ENCODE peak calls at places on chromosomes 13 and 19, in eight cellular contexts. G is ureter; K is NCI-H2081; A is KBM-7; J is GM12878; Q is HEK293T; O is globus pallidus; E is stimulated activated CD8-positive, alpha-beta memory T cell treated with anti-CD3 and anti-CD28 coated beads, Interleukin-7, amount 100 ng/mL, for 1 hour. Y is an unnamed sample.

GRCh38 chr19:58003153-58003828 is 671 bp upstream of the ZNF606 start:
- DNase-seq in G (no peak), K (no peak), A (no peak), J (no peak), Q (no peak), O (peak), E (no peak), Y (peak)

GRCh38 chr13:39942901-39943273 is 287.4 kb downstream of the COG6 start:
- DNase-seq in G (peak), K (peak), A (peak), J (peak), Q (peak), O (peak), E (peak), Y (peak)

GRCh38 chr19:30178721-30179402 is 193.3 kb upstream of the ZNF536 start:
- DNase-seq in G (no peak), K (no peak), A (no peak), J (no peak), Q (no peak), O (no peak), E (no peak), Y (no peak)

GRCh38 chr19:33905473-33905936 is 108.8 kb downstream of the KCTD15 start:
- DNase-seq in G (no peak), K (no peak), A (no peak), J (no peak), Q (no peak), O (no peak), E (no peak), Y (no peak)

GRCh38 chr13:113551081-113552000 is 33.2 kb upstream of the TFDP1 start:
- DNase-seq in G (peak), K (no peak), A (no peak), J (no peak), Q (no peak), O (no peak), E (no peak), Y (peak)

GRCh38 chr19:31770220-31770619 is 421.0 kb upstream of the TSHZ3 start:
- DNase-seq in G (no peak), K (no peak), A (peak), J (no peak), Q (no peak), O (no peak), E (no peak), Y (no peak)

GRCh38 chr13:80798576-80799133 is 457.7 kb upstream of the SPRY2 start:
- DNase-seq in G (no peak), K (no peak), A (no peak), J (no peak), Q (no peak), O (no peak), E (no peak), Y (no peak)

GRCh38 chr19:48861313-48861712 is 7.1 kb downstream of the PLEKHA4 start:
- DNase-seq in G (no peak), K (no peak), A (no peak), J (no peak), Q (no peak), O (no peak), E (no peak), Y (no peak)

GRCh38 chr13:44749906-44750305 is 173.8 kb upstream of the TSC22D1 start:
- DNase-seq in G (no peak), K (no peak), A (no peak), J (no peak), Q (no peak), O (no peak), E (no peak), Y (no peak)

GRCh38 chr13:65540064-65540635 is 1690.0 kb downstream of the PCDH9 start:
- DNase-seq in G (no peak), K (no peak), A (no peak), J (no peak), Q (no peak), O (no peak), E (no peak), Y (no peak)

GRCh38 chr19:39372047-39372802 is 18.7 kb downstream of the PAF1 start:
- DNase-seq in G (peak), K (no peak), A (no peak), J (no peak), Q (no peak), O (peak), E (no peak), Y (no peak)

GRCh38 chr19:34171539-34171876 is 796 bp upstream of the LSM14A start:
- DNase-seq in G (no peak), K (no peak), A (no peak), J (peak), Q (no peak), O (no peak), E (no peak), Y (no peak)

GRCh38 chr19:9799162-9799561 is 19.7 kb downstream of the FBXL12 start:
- DNase-seq in G (no peak), K (no peak), A (no peak), J (no peak), Q (no peak), O (no peak), E (no peak), Y (no peak)

GRCh38 chr19:53977991-53978731 is 13.3 kb upstream of the CACNG6 start:
- DNase-seq in G (no peak), K (no peak), A (no peak), J (no peak), Q (peak), O (peak), E (no peak), Y (no peak)

GRCh38 chr13:20156711-20157110 is 4.1 kb downstream of the GJA3 start:
- DNase-seq in G (no peak), K (no peak), A (no peak), J (no peak), Q (no peak), O (no peak), E (no peak), Y (no peak)

GRCh38 chr19:8387688-8388611 is 2.2 kb upstream of the RAB11B start:
- DNase-seq in G (no peak), K (peak), A (no peak), J (no peak), Q (no peak), O (no peak), E (no peak), Y (no peak)

GRCh38 chr13:24272452-24273161 is 36.8 kb upstream of the C1QTNF9 start:
- DNase-seq in G (no peak), K (no peak), A (no peak), J (no peak), Q (no peak), O (no peak), E (no peak), Y (no peak)

GRCh38 chr13:66996503-66996902 is 233.6 kb downstream of the PCDH9 start:
- DNase-seq in G (no peak), K (no peak), A (no peak), J (no peak), Q (no peak), O (no peak), E (no peak), Y (no peak)

GRCh38 chr13:84430015-84430414 is 547.7 kb upstream of the SLITRK1 start:
- DNase-seq in G (no peak), K (no peak), A (no peak), J (no peak), Q (no peak), O (no peak), E (no peak), Y (no peak)

GRCh38 chr13:26629260-26629659 is 71.8 kb downstream of the WASF3 start:
- DNase-seq in G (no peak), K (no peak), A (no peak), J (no peak), Q (no peak), O (no peak), E (no peak), Y (no peak)

GRCh38 chr19:51327066-51327985 is 14.6 kb downstream of the VSIG10L start:
- DNase-seq in G (no peak), K (no peak), A (peak), J (no peak), Q (peak), O (no peak), E (peak), Y (no peak)

GRCh38 chr13:105920375-105920774 is 615.1 kb downstream of the EFNB2 start:
- DNase-seq in G (no peak), K (no peak), A (no peak), J (no peak), Q (no peak), O (no peak), E (no peak), Y (no peak)

GRCh38 chr13:54573186-54573585 is 1544.6 kb downstream of the OLFM4 start:
- DNase-seq in G (no peak), K (no peak), A (no peak), J (no peak), Q (no peak), O (no peak), E (no peak), Y (no peak)

GRCh38 chr19:45499196-45500180 is 1.2 kb downstream of the PPM1N start:
- DNase-seq in G (no peak), K (peak), A (peak), J (no peak), Q (peak), O (no peak), E (no peak), Y (peak)

GRCh38 chr19:41426952-41427646 is at the start of gene B3GNT8:
- DNase-seq in G (peak), K (no peak), A (peak), J (no peak), Q (peak), O (no peak), E (no peak), Y (peak)

GRCh38 chr19:54186351-54186750 is 3.0 kb downstream of the MBOAT7 start:
- DNase-seq in G (no peak), K (no peak), A (no peak), J (no peak), Q (no peak), O (no peak), E (no peak), Y (no peak)

GRCh38 chr13:105918842-105919741 is 616.4 kb downstream of the EFNB2 start:
- DNase-seq in G (peak), K (no peak), A (no peak), J (no peak), Q (peak), O (no peak), E (no peak), Y (no peak)

GRCh38 chr13:104487006-104487405 is 1420.8 kb upstream of the SLC10A2 start:
- DNase-seq in G (no peak), K (no peak), A (no peak), J (no peak), Q (no peak), O (no peak), E (no peak), Y (no peak)

GRCh38 chr13:85772379-85772778 is 26.8 kb downstream of the SLITRK6 start:
- DNase-seq in G (no peak), K (no peak), A (no peak), J (no peak), Q (no peak), O (no peak), E (no peak), Y (no peak)

GRCh38 chr19:36150586-36150985 is 1.7 kb downstream of the COX7A1 start:
- DNase-seq in G (no peak), K (no peak), A (no peak), J (no peak), Q (no peak), O (no peak), E (no peak), Y (no peak)

GRCh38 chr13:43979492-43979891 is 99.8 kb downstream of the LACC1 start:
- DNase-seq in G (no peak), K (no peak), A (no peak), J (no peak), Q (no peak), O (no peak), E (no peak), Y (no peak)

GRCh38 chr13:92974905-92975429 is 251.6 kb upstream of the GPC6 start:
- DNase-seq in G (no peak), K (no peak), A (no peak), J (no peak), Q (no peak), O (no peak), E (no peak), Y (no peak)

GRCh38 chr19:2461751-2462634 is 5.2 kb upstream of the LMNB2 start:
- DNase-seq in G (no peak), K (peak), A (no peak), J (no peak), Q (peak), O (no peak), E (peak), Y (no peak)

GRCh38 chr13:113976711-113977684 is 3.1 kb upstream of the C13orf46 start:
- DNase-seq in G (no peak), K (no peak), A (no peak), J (no peak), Q (no peak), O (no peak), E (no peak), Y (no peak)

GRCh38 chr13:51928231-51928630 is 66.5 kb downstream of the CCDC70 start:
- DNase-seq in G (no peak), K (peak), A (no peak), J (no peak), Q (no peak), O (no peak), E (no peak), Y (peak)

GRCh38 chr13:20175406-20175794 is 14.5 kb upstream of the GJA3 start:
- DNase-seq in G (no peak), K (no peak), A (no peak), J (no peak), Q (no peak), O (no peak), E (no peak), Y (no peak)

GRCh38 chr13:66358564-66358963 is 871.6 kb downstream of the PCDH9 start:
- DNase-seq in G (no peak), K (no peak), A (no peak), J (no peak), Q (no peak), O (no peak), E (no peak), Y (no peak)

GRCh38 chr19:12985049-12985776 is 10.1 kb upstream of the NFIX start:
- DNase-seq in G (peak), K (no peak), A (no peak), J (no peak), Q (no peak), O (peak), E (no peak), Y (no peak)

GRCh38 chr13:59677430-59677829 is 486.3 kb downstream of the DIAPH3 start:
- DNase-seq in G (no peak), K (no peak), A (no peak), J (no peak), Q (no peak), O (no peak), E (no peak), Y (no peak)